ENCODE peak calls at places on chromosomes 3 and 15, in five cellular contexts. H is K562, L is heart left ventricle, M is OCI-LY7, J is psoas muscle. Z is an unnamed sample.
A peak's percentile ranks its signal among the peaks of the same experiment; 100 is the strongest.

GRCh38 chr3:104396974-104397669 is 969.6 kb upstream of the ALCAM start:
- DNase-seq in H (no peak), L (no peak), M (no peak), J (no peak), Z (no peak)

GRCh38 chr3:58751235-58751634 is 84.7 kb upstream of the FAM3D start:
- DNase-seq in H (no peak), L (no peak), M (no peak), J (no peak), Z (no peak)

GRCh38 chr15:58410353-58410752 is 21.4 kb upstream of the LIPC start:
- DNase-seq in H (peak; percentile 48), L (no peak), M (peak; percentile 65), J (no peak), Z (no peak)

GRCh38 chr3:127632035-127632434 is 3.0 kb downstream of the PODXL2 start:
- DNase-seq in H (no peak), L (no peak), M (no peak), J (no peak), Z (no peak)

GRCh38 chr15:74821091-74821789 is 5.2 kb upstream of the CPLX3 start:
- DNase-seq in H (no peak), L (no peak), M (peak; percentile 94), J (no peak), Z (no peak)

GRCh38 chr3:29389362-29389761 is 108.5 kb downstream of the RBMS3 start:
- DNase-seq in H (no peak), L (no peak), M (no peak), J (no peak), Z (no peak)

GRCh38 chr3:151890721-151891141 is 17.3 kb downstream of the SUCNR1 start:
- DNase-seq in H (no peak), L (no peak), M (peak; percentile 9), J (no peak), Z (no peak)

GRCh38 chr3:101574388-101575156 is 592 bp downstream of the PCNP start:
- DNase-seq in H (peak; percentile 57), L (no peak), M (peak; percentile 66), J (peak; percentile 61), Z (peak; percentile 62)

GRCh38 chr15:86690566-86690965 is 610.9 kb downstream of the AGBL1 start:
- DNase-seq in H (no peak), L (no peak), M (no peak), J (no peak), Z (no peak)

GRCh38 chr15:87954783-87955182 is 301.8 kb downstream of the NTRK3 start:
- DNase-seq in H (no peak), L (no peak), M (no peak), J (no peak), Z (no peak)

GRCh38 chr3:195256639-195257453 is 14.1 kb downstream of the XXYLT1 start:
- DNase-seq in H (no peak), L (no peak), M (no peak), J (no peak), Z (no peak)

GRCh38 chr3:8623741-8624140 is 20.9 kb downstream of the SSUH2 start:
- DNase-seq in H (no peak), L (no peak), M (no peak), J (no peak), Z (no peak)
- H3K27ac ChIP-seq in H (no peak overlapping the region), L (no peak overlapping the region), M (no peak overlapping the region), J (no peak overlapping the region), Z (no peak overlapping the region)

DNA sequence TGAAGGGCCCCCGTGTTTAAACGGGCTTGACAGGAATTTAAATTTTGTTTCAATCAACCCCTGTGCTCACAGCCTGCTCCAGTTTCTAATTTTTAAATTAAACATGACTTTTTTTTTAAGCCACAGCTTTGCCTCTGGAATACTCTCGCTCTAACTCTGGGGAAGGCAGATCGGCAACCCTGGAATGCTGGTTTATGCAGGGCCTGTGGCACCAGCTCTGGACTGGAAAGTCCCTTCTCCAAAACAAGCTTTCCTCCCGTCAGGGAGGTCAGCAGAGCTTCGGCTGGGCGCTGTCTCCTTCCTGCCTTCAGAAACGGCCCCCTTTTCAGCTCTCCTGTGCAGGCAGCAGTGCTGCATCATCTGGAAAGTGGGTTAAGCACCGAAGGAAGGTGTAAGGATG is 42.7 kb upstream of the SKOR1 start:
- DNase-seq in H (no peak), L (no peak), M (peak; percentile 58), J (no peak), Z (no peak)
- H3K27ac ChIP-seq in H (no peak overlapping the region), L (no peak overlapping the region), M (peak overlapping the region; percentile 96), J (no peak overlapping the region), Z (no peak overlapping the region)

GRCh38 chr15:35725353-35725752 is 179.4 kb upstream of the DPH6 start:
- DNase-seq in H (no peak), L (no peak), M (no peak), J (no peak), Z (no peak)

GRCh38 chr15:35723852-35724251 is 177.9 kb upstream of the DPH6 start:
- DNase-seq in H (no peak), L (no peak), M (no peak), J (no peak), Z (no peak)

GRCh38 chr15:35728176-35728938 is 182.4 kb upstream of the DPH6 start:
- DNase-seq in H (no peak), L (no peak), M (no peak), J (no peak), Z (no peak)

GRCh38 chr15:35724626-35725025 is 178.7 kb upstream of the DPH6 start:
- DNase-seq in H (no peak), L (no peak), M (no peak), J (no peak), Z (no peak)

DNA sequence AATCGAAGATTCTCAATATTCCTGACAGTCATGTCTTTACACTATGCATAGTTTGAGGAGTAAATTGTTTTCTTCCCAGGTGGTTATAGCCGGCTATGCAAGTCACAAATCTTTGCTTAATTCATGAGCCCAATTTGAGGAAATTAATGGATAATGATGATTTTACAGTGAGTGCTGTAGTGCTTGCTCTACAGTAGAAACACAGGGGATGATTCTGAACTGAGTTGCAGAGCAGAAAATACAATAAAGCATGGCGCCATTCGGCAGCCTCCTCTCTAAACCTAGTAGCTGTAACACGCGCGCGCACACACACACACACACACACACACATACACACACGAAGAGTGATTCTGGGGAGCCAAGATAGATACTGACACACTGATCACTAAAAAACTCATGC is 181.7 kb upstream of the DPH6 start:
- DNase-seq in H (no peak), L (no peak), M (no peak), J (no peak), Z (no peak)
- H3K27ac ChIP-seq in H (no peak overlapping the region), L (no peak overlapping the region), M (no peak overlapping the region), J (no peak overlapping the region), Z (no peak overlapping the region)

GRCh38 chr15:67068724-67069400 is 3.5 kb downstream of the SMAD3 start:
- DNase-seq in H (peak; percentile 69), L (no peak), M (no peak), J (no peak), Z (no peak)
- H3K27ac ChIP-seq in H (peak overlapping the region; percentile 79), L (peak overlapping the region; percentile 95), M (peak overlapping the region; percentile 76), J (peak overlapping the region; percentile 92), Z (peak overlapping the region; percentile 91)

GRCh38 chr3:110226645-110227044 is 845.0 kb upstream of the NECTIN3 start:
- DNase-seq in H (no peak), L (no peak), M (no peak), J (no peak), Z (no peak)
- H3K27ac ChIP-seq in H (no peak overlapping the region), L (no peak overlapping the region), M (no peak overlapping the region), J (no peak overlapping the region), Z (no peak overlapping the region)

DNA sequence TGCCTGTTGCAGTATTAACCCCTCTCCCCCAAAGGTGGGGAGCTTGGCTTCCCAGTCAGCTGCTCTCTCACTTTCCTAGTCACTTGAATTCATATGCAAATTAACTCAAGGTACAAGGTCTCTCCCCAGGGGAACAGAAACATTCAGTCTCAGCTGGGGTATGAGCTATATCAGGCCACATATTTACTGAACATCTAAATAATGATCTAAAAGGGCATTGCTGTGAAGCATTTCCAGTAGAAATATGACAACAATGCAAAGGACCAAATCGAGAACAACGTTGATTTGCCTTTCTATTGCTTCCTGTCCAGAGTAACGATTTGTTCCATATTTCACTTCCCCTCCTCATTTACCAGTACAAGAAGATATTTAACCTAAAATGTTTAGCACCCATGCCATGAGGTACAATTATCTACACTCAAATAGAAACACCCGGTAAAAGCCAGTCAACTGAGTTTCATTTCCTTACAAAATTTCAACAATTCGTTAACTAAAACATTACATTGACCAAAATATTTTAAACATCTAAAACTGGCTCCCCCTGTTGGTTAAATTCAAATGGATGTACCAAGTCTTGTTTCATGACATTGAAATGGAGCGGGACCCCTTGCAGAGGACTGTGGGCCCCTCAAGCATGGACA is 36.5 kb upstream of the KLHL6 start:
- DNase-seq in H (no peak), L (no peak), M (peak; percentile 95), J (no peak), Z (no peak)
- H3K27ac ChIP-seq in H (no peak overlapping the region), L (no peak overlapping the region), M (peak overlapping the region; percentile 98), J (no peak overlapping the region), Z (no peak overlapping the region)

DNA sequence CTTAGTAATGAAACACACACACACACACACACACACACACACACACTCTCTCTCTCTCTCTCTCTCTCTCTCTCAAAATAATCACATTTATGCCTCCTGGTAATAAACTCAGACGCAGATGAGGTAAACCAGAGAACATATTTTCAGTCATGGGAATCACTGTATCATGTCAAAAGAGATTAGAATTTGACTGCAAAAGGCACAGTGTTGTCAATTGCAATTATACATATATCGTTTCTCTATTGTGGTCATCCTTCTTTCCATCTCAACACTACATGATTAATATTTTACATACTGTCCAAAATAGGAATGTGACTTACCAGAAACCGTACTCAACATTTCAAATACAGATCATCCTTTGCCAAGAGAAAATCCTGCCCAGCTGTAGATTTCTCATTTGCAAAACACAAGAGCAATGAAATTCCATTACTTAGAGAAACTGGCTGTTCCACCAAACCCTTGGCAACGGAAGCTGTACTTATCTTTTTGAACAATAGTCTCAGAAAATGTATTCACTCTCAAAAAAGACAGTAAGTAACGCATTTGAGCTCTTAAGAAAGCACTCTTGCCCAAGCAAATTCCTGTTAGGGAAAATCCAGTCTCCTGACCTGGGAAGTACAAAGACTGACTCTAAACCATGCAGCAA is 24.3 kb downstream of the PDZRN3 start:
- DNase-seq in H (no peak), L (no peak), M (no peak), J (no peak), Z (no peak)
- H3K27ac ChIP-seq in H (no peak overlapping the region), L (peak overlapping the region; percentile 62), M (no peak overlapping the region), J (peak overlapping the region; percentile 10), Z (no peak overlapping the region)

Z was measured in lower lobe of right lung.